ENCODE peak calls at places on chromosome 21, in nine cellular contexts. F, N, J, D, Y, O, P, V and I are unnamed samples.

GRCh38 chr21:32728455-32729237 is 833 bp upstream of the SYNJ1 start:
- DNase-seq in F (no peak), N (no peak), J (no peak), D (no peak), Y (no peak), O (no peak), P (no peak), V (no peak), I (no peak)

GRCh38 chr21:29649370-29649963 is 290.3 kb downstream of the GRIK1 start:
- DNase-seq in F (no peak), N (peak), J (no peak), D (no peak), Y (no peak), O (no peak), P (no peak), V (no peak), I (no peak)

GRCh38 chr21:46622226-46622625 is 13.2 kb upstream of the PRMT2 start:
- DNase-seq in F (no peak), N (no peak), J (peak), D (peak), Y (no peak), O (no peak), P (no peak), V (no peak), I (peak)

GRCh38 chr21:46060596-46061061 is 37.3 kb upstream of the COL6A2 start:
- DNase-seq in F (peak), N (no peak), J (peak), D (peak), Y (peak), O (peak), P (no peak), V (no peak), I (peak)

GRCh38 chr21:44441581-44442265 is 13.6 kb upstream of the LRRC3 start:
- DNase-seq in F (no peak), N (no peak), J (peak), D (no peak), Y (no peak), O (no peak), P (no peak), V (no peak), I (no peak)

GRCh38 chr21:43306391-43306790 is 120.5 kb downstream of the SIK1 start:
- DNase-seq in F (no peak), N (no peak), J (peak), D (no peak), Y (no peak), O (no peak), P (no peak), V (no peak), I (no peak)

GRCh38 chr21:45830720-45831366 is 150.7 kb upstream of the COL6A1 start:
- DNase-seq in F (no peak), N (no peak), J (no peak), D (no peak), Y (no peak), O (no peak), P (peak), V (no peak), I (no peak)

GRCh38 chr21:42513985-42514882 is 582 bp downstream of the SLC37A1 start:
- DNase-seq in F (peak), N (peak), J (peak), D (peak), Y (peak), O (no peak), P (no peak), V (no peak), I (peak)

GRCh38 chr21:37281993-37282392 is 14.9 kb upstream of the VPS26C start:
- DNase-seq in F (no peak), N (no peak), J (no peak), D (peak), Y (no peak), O (no peak), P (no peak), V (no peak), I (no peak)

GRCh38 chr21:38293113-38293512 is 36.3 kb downstream of the KCNJ15 start:
- DNase-seq in F (no peak), N (no peak), J (no peak), D (peak), Y (no peak), O (no peak), P (no peak), V (no peak), I (no peak)
- TF ChIP-seq EP300 in F (no peak), N (no peak), J (no peak), D (no peak), Y (no peak), O (no peak), P (no peak), V (no peak), I (no peak)

GRCh38 chr21:17514124-17514481 is 1.3 kb downstream of the CXADR start:
- DNase-seq in F (no peak), N (no peak), J (no peak), D (no peak), Y (no peak), O (no peak), P (no peak), V (no peak), I (no peak)
- H3K27ac ChIP-seq in F (peak), N (no peak), J (no peak), D (peak), Y (peak), O (no peak), P (no peak), V (no peak), I (no peak)

GRCh38 chr21:22711636-22712035 is 1713.4 kb downstream of the NCAM2 start:
- DNase-seq in F (no peak), N (no peak), J (no peak), D (no peak), Y (no peak), O (no peak), P (no peak), V (no peak), I (no peak)
- TF ChIP-seq EP300 in F (no peak), N (no peak), J (no peak), D (no peak), Y (no peak), O (no peak), P (no peak), V (no peak), I (no peak)

GRCh38 chr21:34357889-34358288 is 5.9 kb upstream of the KCNE2 start:
- DNase-seq in F (no peak), N (no peak), J (no peak), D (no peak), Y (no peak), O (no peak), P (no peak), V (no peak), I (no peak)
- H3K27ac ChIP-seq in F (no peak), N (no peak), J (no peak), D (no peak), Y (no peak), O (no peak), P (no peak), V (no peak), I (no peak)